ENCODE peak calls at places on chromosomes 3 and 15, in six cellular contexts. One of them, this sample, is unnamed.

GRCh38 chr3:58537412-58538301 is 667 bp upstream of the ACOX2 start:
- DNase-seq in mesendoderm: no peak
- DNase-seq in mesenchymal stem cell: peak
- DNase-seq in H9: no peak
- DNase-seq in IMR-90: no peak
- DNase-seq in neuronal stem cell: no peak
- DNase-seq in this sample: no peak

GRCh38 chr3:123853686-123854372 is 30.3 kb downstream of the MYLK start:
- DNase-seq in IMR-90: no peak
- DNase-seq in H9: no peak
- DNase-seq in mesenchymal stem cell: no peak
- DNase-seq in neuronal stem cell: no peak
- DNase-seq in mesendoderm: no peak
- DNase-seq in this sample: no peak

GRCh38 chr3:62556121-62556520 is 182.8 kb upstream of the FEZF2 start:
- DNase-seq in neuronal stem cell: no peak
- DNase-seq in IMR-90: no peak
- DNase-seq in mesendoderm: no peak
- DNase-seq in mesenchymal stem cell: no peak
- DNase-seq in H9: peak
- DNase-seq in this sample: no peak

GRCh38 chr15:59301527-59301926 is 71.1 kb downstream of the MYO1E start:
- DNase-seq in mesendoderm: no peak
- DNase-seq in mesenchymal stem cell: no peak
- DNase-seq in IMR-90: no peak
- DNase-seq in neuronal stem cell: no peak
- DNase-seq in H9: no peak
- DNase-seq in this sample: no peak

GRCh38 chr3:179526989-179527391 is 35.7 kb upstream of the ACTL6A start:
- DNase-seq in mesenchymal stem cell: peak
- DNase-seq in IMR-90: peak
- DNase-seq in H9: peak
- DNase-seq in mesendoderm: peak
- DNase-seq in neuronal stem cell: peak
- DNase-seq in this sample: no peak

GRCh38 chr3:67875858-67876257 is 221.4 kb upstream of the SUCLG2 start:
- DNase-seq in mesenchymal stem cell: peak
- DNase-seq in mesendoderm: no peak
- DNase-seq in neuronal stem cell: no peak
- DNase-seq in H9: no peak
- DNase-seq in IMR-90: no peak
- DNase-seq in this sample: no peak

GRCh38 chr15:65870889-65871533 is 1.7 kb downstream of the RAB11A start:
- DNase-seq in IMR-90: peak
- DNase-seq in H9: no peak
- DNase-seq in neuronal stem cell: no peak
- DNase-seq in mesenchymal stem cell: peak
- DNase-seq in mesendoderm: peak
- DNase-seq in this sample: no peak

GRCh38 chr3:196246612-196247308 is 30.4 kb downstream of the SLC51A start:
- DNase-seq in mesenchymal stem cell: peak
- DNase-seq in neuronal stem cell: no peak
- DNase-seq in H9: no peak
- DNase-seq in IMR-90: peak
- DNase-seq in mesendoderm: no peak
- DNase-seq in this sample: no peak

GRCh38 chr3:101676765-101677435 is at the start of gene ZBTB11:
- DNase-seq in neuronal stem cell: peak
- DNase-seq in mesenchymal stem cell: peak
- DNase-seq in H9: peak
- DNase-seq in mesendoderm: peak
- DNase-seq in IMR-90: peak
- DNase-seq in this sample: peak

GRCh38 chr15:37245358-37245757 is 145.0 kb upstream of the MEIS2 start:
- DNase-seq in neuronal stem cell: no peak
- DNase-seq in mesenchymal stem cell: no peak
- DNase-seq in mesendoderm: no peak
- DNase-seq in IMR-90: no peak
- DNase-seq in H9: no peak
- DNase-seq in this sample: no peak

GRCh38 chr15:72584006-72584405 is 70.5 kb upstream of the GOLGA6B start:
- DNase-seq in neuronal stem cell: peak
- DNase-seq in IMR-90: peak
- DNase-seq in H9: no peak
- DNase-seq in mesenchymal stem cell: no peak
- DNase-seq in mesendoderm: peak
- DNase-seq in this sample: no peak

GRCh38 chr3:136008732-136009456 is 43.4 kb downstream of the PPP2R3A start:
- DNase-seq in IMR-90: peak
- DNase-seq in neuronal stem cell: no peak
- DNase-seq in H9: no peak
- DNase-seq in mesendoderm: peak
- DNase-seq in mesenchymal stem cell: peak
- DNase-seq in this sample: no peak

GRCh38 chr3:80063535-80063934 is 295.7 kb upstream of the ROBO1 start:
- DNase-seq in IMR-90: no peak
- DNase-seq in mesendoderm: no peak
- DNase-seq in mesenchymal stem cell: no peak
- DNase-seq in H9: no peak
- DNase-seq in neuronal stem cell: no peak
- DNase-seq in this sample: no peak

GRCh38 chr3:60742606-60743145 is 508.6 kb downstream of the FHIT start:
- DNase-seq in mesendoderm: peak
- DNase-seq in H9: peak
- DNase-seq in mesenchymal stem cell: peak
- DNase-seq in IMR-90: peak
- DNase-seq in neuronal stem cell: peak
- DNase-seq in this sample: peak

GRCh38 chr3:59754456-59754855 is 704.6 kb upstream of the CFAP20DC start:
- DNase-seq in IMR-90: no peak
- DNase-seq in mesenchymal stem cell: no peak
- DNase-seq in neuronal stem cell: no peak
- DNase-seq in mesendoderm: no peak
- DNase-seq in H9: no peak
- DNase-seq in this sample: peak

GRCh38 chr15:92667291-92667904 is 11.8 kb upstream of the FAM174B start:
- DNase-seq in IMR-90: no peak
- DNase-seq in H9: no peak
- DNase-seq in neuronal stem cell: no peak
- DNase-seq in mesendoderm: peak
- DNase-seq in mesenchymal stem cell: peak
- DNase-seq in this sample: peak

GRCh38 chr3:19972056-19972455 is 25.2 kb downstream of the RAB5A start:
- DNase-seq in neuronal stem cell: no peak
- DNase-seq in mesendoderm: peak
- DNase-seq in IMR-90: peak
- DNase-seq in H9: no peak
- DNase-seq in mesenchymal stem cell: no peak
- DNase-seq in this sample: peak

GRCh38 chr15:52021128-52021671 is 2.2 kb downstream of the MAPK6 start:
- DNase-seq in neuronal stem cell: no peak
- DNase-seq in H9: no peak
- DNase-seq in mesendoderm: peak
- DNase-seq in IMR-90: peak
- DNase-seq in mesenchymal stem cell: peak
- DNase-seq in this sample: peak

GRCh38 chr3:45182915-45183881 is 37.0 kb upstream of the CDCP1 start:
- DNase-seq in neuronal stem cell: no peak
- DNase-seq in mesendoderm: peak
- DNase-seq in IMR-90: peak
- DNase-seq in mesenchymal stem cell: peak
- DNase-seq in H9: peak
- DNase-seq in this sample: peak

GRCh38 chr3:45551214-45552010 is 43.1 kb upstream of the LIMD1 start:
- DNase-seq in IMR-90: peak
- DNase-seq in mesendoderm: peak
- DNase-seq in neuronal stem cell: no peak
- DNase-seq in H9: no peak
- DNase-seq in mesenchymal stem cell: peak
- DNase-seq in this sample: peak

GRCh38 chr3:127275287-127275781 is 12.5 kb downstream of the PRR20G start:
- DNase-seq in IMR-90: no peak
- DNase-seq in neuronal stem cell: no peak
- DNase-seq in mesenchymal stem cell: no peak
- DNase-seq in mesendoderm: no peak
- DNase-seq in H9: no peak
- DNase-seq in this sample: peak

GRCh38 chr3:160478338-160478737 is 28.8 kb upstream of the TRIM59 start:
- DNase-seq in IMR-90: peak
- DNase-seq in mesenchymal stem cell: peak
- DNase-seq in mesendoderm: no peak
- DNase-seq in H9: no peak
- DNase-seq in neuronal stem cell: no peak
- DNase-seq in this sample: no peak

GRCh38 chr3:123610331-123610730 is 25.5 kb upstream of the HACD2 start:
- DNase-seq in IMR-90: no peak
- DNase-seq in mesenchymal stem cell: no peak
- DNase-seq in mesendoderm: no peak
- DNase-seq in H9: no peak
- DNase-seq in neuronal stem cell: no peak
- DNase-seq in this sample: no peak

GRCh38 chr3:64717872-64718613 is 30.2 kb upstream of the ADAMTS9 start:
- DNase-seq in H9: no peak
- DNase-seq in mesenchymal stem cell: no peak
- DNase-seq in IMR-90: no peak
- DNase-seq in mesendoderm: no peak
- DNase-seq in neuronal stem cell: no peak
- DNase-seq in this sample: no peak

GRCh38 chr3:44104043-44104442 is 137.6 kb upstream of the TOPAZ1 start:
- DNase-seq in IMR-90: no peak
- DNase-seq in mesendoderm: no peak
- DNase-seq in mesenchymal stem cell: no peak
- DNase-seq in H9: no peak
- DNase-seq in neuronal stem cell: no peak
- DNase-seq in this sample: no peak

GRCh38 chr15:69919816-69920215 is 177.9 kb downstream of the TLE3 start:
- DNase-seq in neuronal stem cell: peak
- DNase-seq in mesendoderm: peak
- DNase-seq in IMR-90: no peak
- DNase-seq in H9: peak
- DNase-seq in mesenchymal stem cell: no peak
- DNase-seq in this sample: no peak

GRCh38 chr15:95826388-95826781 is 504.1 kb upstream of the NR2F2 start:
- DNase-seq in IMR-90: no peak
- DNase-seq in mesendoderm: no peak
- DNase-seq in H9: no peak
- DNase-seq in mesenchymal stem cell: no peak
- DNase-seq in neuronal stem cell: no peak
- DNase-seq in this sample: no peak
- H3K23ac ChIP-seq in IMR-90: no peak
- H3K23ac ChIP-seq in mesendoderm: no peak
- H3K23ac ChIP-seq in H9: no peak
- H3K23ac ChIP-seq in mesenchymal stem cell: no peak
- H3K23ac ChIP-seq in neuronal stem cell: no peak
- H3K23ac ChIP-seq in this sample: no peak

DNA sequence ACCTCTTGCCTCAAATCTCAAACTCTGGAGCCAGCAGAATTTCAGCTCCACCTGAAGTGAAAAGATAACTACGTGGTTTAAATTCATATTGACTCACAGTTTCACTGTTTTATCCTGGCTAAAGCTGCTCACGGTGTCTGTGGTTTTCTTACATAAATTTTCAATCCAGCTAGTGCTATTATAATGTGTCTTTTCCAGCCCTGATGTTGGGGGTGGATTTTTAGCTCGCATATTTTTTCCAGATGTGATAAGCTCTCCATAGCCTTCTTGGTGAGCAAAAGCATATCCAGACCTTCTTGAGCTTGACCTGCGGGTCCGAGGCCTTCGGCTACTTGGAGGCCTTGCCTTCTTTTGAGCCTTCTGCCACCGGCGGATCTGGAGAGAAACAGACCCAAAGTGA is 239.3 kb downstream of the DTWD1 start:
- DNase-seq in mesendoderm: no peak
- DNase-seq in IMR-90: peak
- DNase-seq in H9: no peak
- DNase-seq in mesenchymal stem cell: no peak
- DNase-seq in neuronal stem cell: no peak
- DNase-seq in this sample: peak
- H3K23ac ChIP-seq in mesendoderm: no peak
- H3K23ac ChIP-seq in IMR-90: no peak
- H3K23ac ChIP-seq in H9: no peak
- H3K23ac ChIP-seq in mesenchymal stem cell: no peak
- H3K23ac ChIP-seq in neuronal stem cell: no peak
- H3K23ac ChIP-seq in this sample: no peak

DNA sequence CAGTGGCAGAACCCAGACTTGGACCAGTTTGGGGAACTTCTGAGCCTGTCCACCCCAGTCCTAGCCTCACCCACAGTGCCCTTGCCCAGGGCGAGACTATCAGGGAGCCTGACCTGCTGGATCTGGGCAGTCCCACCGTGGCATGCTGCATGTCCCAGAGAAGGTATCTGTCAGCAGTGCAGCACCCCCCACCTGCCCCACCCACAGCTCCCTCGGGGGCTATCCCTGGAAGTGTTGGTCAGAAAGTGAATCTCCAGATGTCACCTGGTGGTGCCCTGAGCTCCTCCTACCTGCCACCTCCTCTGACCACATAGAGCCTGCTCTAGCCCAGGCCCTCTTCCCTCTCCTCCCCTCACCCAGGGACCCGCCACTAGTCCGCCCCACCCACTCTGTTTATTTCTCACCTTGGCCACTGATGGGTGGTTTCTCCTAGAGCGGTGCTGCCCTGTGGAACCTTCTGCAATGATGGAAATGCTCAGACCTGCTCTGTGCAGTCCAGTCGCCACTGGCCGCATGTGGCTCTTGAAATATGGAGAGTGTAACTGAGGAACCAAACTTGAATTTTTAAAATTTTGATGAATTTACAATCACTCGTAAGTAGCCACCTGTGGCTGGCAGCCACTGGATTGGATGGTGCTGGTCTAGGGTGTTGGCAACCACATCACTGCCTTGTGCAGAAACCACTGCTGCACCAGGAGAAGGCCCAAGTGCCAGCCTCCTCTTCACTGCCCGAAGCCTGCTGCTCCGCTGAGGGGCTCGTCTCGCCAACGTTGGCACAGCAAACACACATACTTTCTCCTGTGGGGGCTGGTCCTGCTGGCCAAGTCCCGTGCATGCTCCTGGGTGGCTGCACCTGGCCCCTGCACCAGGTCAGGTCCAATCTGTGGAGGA is 13.1 kb downstream of the HDAC11 start:
- DNase-seq in neuronal stem cell: no peak
- DNase-seq in mesenchymal stem cell: no peak
- DNase-seq in IMR-90: no peak
- DNase-seq in H9: no peak
- DNase-seq in mesendoderm: no peak
- DNase-seq in this sample: no peak
- H3K23ac ChIP-seq in neuronal stem cell: no peak
- H3K23ac ChIP-seq in mesenchymal stem cell: no peak
- H3K23ac ChIP-seq in IMR-90: no peak
- H3K23ac ChIP-seq in H9: no peak
- H3K23ac ChIP-seq in mesendoderm: no peak
- H3K23ac ChIP-seq in this sample: no peak

DNA sequence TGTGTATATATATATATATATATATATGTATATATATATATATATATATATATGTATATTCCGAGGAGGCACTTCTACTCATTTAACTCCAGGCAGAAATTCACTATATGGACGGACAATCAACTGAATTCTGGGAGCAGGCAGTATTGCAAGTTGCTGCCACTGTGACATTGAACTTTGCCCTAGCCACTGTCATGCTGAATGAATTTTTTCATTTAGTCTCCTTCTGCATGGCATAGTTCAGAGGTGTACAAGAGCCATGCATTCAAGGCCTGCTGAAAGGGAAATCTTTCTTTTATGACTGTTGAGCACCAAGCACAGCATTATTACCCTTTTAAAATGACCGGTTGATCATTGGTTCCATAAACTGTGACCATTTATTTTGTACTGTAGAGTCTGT is 176.2 kb upstream of the THRB start:
- DNase-seq in mesendoderm: no peak
- DNase-seq in neuronal stem cell: no peak
- DNase-seq in IMR-90: no peak
- DNase-seq in H9: no peak
- DNase-seq in mesenchymal stem cell: no peak
- DNase-seq in this sample: no peak
- H3K23ac ChIP-seq in mesendoderm: no peak
- H3K23ac ChIP-seq in neuronal stem cell: no peak
- H3K23ac ChIP-seq in IMR-90: no peak
- H3K23ac ChIP-seq in H9: no peak
- H3K23ac ChIP-seq in mesenchymal stem cell: peak
- H3K23ac ChIP-seq in this sample: no peak

This sample was measured in trophoblast cell.